ENCODE peak calls at places on chromosomes 16 and 17, in four cellular contexts. G, X, C and E are unnamed samples.

GRCh38 chr16:89869911-89870310 is 3.5 kb upstream of the TCF25 start:
- DNase-seq in C (no peak), X (no peak), G (no peak), E (no peak)

GRCh38 chr17:82438401-82439193 is 12.0 kb downstream of the CYBC1 start:
- DNase-seq in C (no peak), X (peak), G (no peak), E (no peak)

GRCh38 chr17:10120749-10121148 is 77.7 kb downstream of the GAS7 start:
- DNase-seq in C (no peak), G (no peak), X (no peak), E (no peak)

GRCh38 chr16:19429271-19429670 is 11.6 kb downstream of the TMC5 start:
- DNase-seq in C (no peak), G (peak), X (peak), E (no peak)

GRCh38 chr17:44170499-44171201 is at the start of gene ASB16:
- DNase-seq in G (peak), X (peak), C (no peak), E (no peak)

GRCh38 chr16:79307214-79307613 is 293.3 kb downstream of the MAF start:
- DNase-seq in X (peak), C (no peak), G (no peak), E (no peak)

GRCh38 chr16:46924402-46924801 is 40.2 kb downstream of the GPT2 start:
- DNase-seq in G (no peak), X (no peak), C (no peak), E (no peak)

GRCh38 chr17:36590082-36590481 is 1.6 kb upstream of the DHRS11 start:
- DNase-seq in X (no peak), G (no peak), C (no peak), E (no peak)

GRCh38 chr17:65039349-65039988 is 17.1 kb downstream of the GNA13 start:
- DNase-seq in G (no peak), X (no peak), C (peak), E (peak)

GRCh38 chr17:65381160-65381559 is 180.3 kb downstream of the AXIN2 start:
- DNase-seq in C (no peak), G (no peak), X (no peak), E (no peak)

GRCh38 chr16:76194621-76195015 is 82.6 kb upstream of the CNTNAP4 start:
- DNase-seq in G (no peak), C (peak), X (peak), E (peak)

GRCh38 chr16:2775317-2775716 is 1.8 kb downstream of the ELOB start:
- DNase-seq in G (no peak), X (no peak), C (no peak), E (no peak)

GRCh38 chr17:8081876-8082275 is 5.6 kb downstream of the ALOX12B start:
- DNase-seq in C (no peak), G (no peak), X (no peak), E (no peak)

GRCh38 chr16:52727878-52728277 is 180.9 kb upstream of the TOX3 start:
- DNase-seq in X (no peak), C (no peak), G (no peak), E (no peak)

GRCh38 chr17:12680407-12680897 is 14.8 kb downstream of the MYOCD start:
- DNase-seq in X (no peak), G (no peak), C (no peak), E (no peak)

GRCh38 chr17:65954148-65954449 is 237.8 kb downstream of the CEP112 start:
- DNase-seq in X (no peak), C (no peak), G (no peak), E (no peak)

GRCh38 chr17:74305865-74306654 is 20.0 kb upstream of the KIF19 start:
- DNase-seq in C (no peak), X (no peak), G (no peak), E (no peak)

GRCh38 chr16:49424961-49425360 is 51.4 kb downstream of the C16orf78 start:
- DNase-seq in G (no peak), C (no peak), X (no peak), E (no peak)

GRCh38 chr16:74730049-74730683 is 29.5 kb upstream of the MLKL start:
- DNase-seq in G (peak), X (peak), C (peak), E (peak)

DNA sequence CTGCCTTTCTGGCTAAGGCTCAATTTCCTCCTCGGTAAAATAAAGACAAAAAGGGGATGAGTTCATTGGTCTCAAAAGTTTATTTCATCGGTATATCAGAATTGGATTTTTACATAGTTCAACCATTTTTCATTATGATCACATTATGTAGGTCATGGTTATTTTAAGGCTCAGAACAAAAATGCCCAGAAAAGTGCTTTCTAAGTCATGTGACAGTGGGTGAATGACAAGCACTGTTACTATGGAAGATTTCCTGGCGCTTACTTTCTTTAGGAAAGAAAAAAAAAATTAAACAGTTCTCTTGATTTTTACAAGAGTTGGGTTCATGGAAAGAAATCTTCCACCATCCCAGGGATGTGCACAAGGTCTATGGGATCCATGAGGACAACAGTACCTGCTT is 117.9 kb upstream of the CES5A start:
- DNase-seq in G (no peak), X (no peak), C (no peak), E (no peak)
- TF ChIP-seq CTCF in G (no peak), X (no peak), C (no peak), E (no peak)

GRCh38 chr17:901964-902363 is 77.6 kb downstream of the NXN start:
- DNase-seq in C (no peak), G (no peak), X (no peak), E (no peak)
- H3K27ac ChIP-seq in C (no peak), G (peak), X (no peak), E (peak)

GRCh38 chr16:68737730-68738590 is 868 bp downstream of the CDH1 start:
- DNase-seq in G (peak), X (peak), C (peak), E (peak)
- TF ChIP-seq CTCF in G (no peak), X (peak), C (no peak), E (peak)

DNA sequence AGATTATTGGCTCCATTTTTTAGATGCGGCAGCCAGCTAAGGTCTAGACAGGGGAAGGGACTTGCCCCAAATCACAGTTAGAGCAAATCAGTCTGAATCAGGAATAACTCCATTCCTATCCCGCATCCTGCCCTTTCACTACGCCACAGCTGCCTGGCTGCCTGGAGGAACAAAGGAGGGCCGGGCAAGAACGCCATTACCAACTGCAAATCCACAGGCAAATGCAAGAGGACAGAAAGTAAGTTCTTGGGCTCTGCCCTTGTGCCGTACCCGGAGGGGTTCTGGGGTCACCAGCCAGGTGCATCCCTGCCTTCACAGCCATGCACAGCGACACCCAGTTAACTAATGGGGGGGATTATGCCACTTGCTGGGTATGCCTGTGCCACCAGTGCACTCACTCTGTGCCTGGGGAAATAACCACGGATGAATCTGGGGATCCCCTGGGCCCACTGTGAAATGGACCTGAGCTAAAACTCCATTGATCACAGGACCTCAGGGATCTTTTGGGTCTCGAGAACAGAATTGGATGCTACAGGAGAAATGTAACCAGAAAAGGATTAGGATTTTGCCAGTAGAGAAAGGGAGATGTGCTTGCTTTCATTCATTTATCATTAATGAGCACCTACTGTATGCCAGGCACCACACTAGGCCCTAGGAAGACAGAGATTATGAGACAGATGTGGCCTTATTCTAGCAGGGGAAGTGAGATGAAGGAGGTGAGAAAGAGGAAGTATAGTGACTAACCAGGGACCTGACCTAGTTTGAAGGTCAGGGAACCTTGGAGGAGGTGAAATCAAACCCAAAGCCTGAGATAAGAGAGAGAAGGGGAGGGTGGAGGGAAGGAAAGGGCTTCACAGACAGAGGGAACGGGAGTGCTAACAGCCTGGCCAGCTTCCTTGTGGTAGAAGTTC is 17.7 kb downstream of the BCL7C start:
- DNase-seq in C (no peak), G (no peak), X (no peak), E (no peak)
- H3K27ac ChIP-seq in C (peak), G (peak), X (peak), E (peak)